ENCODE peak calls at places on chromosomes 6 and 20, in eight cellular contexts. One of them, this sample, is unnamed.
A peak's percentile ranks its signal among the peaks of the same experiment; 100 is the strongest.

GRCh38 chr20:58075565-58075964 is 152.9 kb downstream of the ANKRD60 start:
- DNase-seq in neural progenitor cell: no peak
- DNase-seq in dermis microvascular lymphatic vessel endothelial cell: no peak
- DNase-seq in ELR: no peak
- DNase-seq in HT1080: no peak
- DNase-seq in HEK293T: no peak
- DNase-seq in B cell: no peak
- DNase-seq in kidney tubule cell: no peak
- DNase-seq in this sample: no peak

GRCh38 chr6:149166747-149167146 is 150.8 kb upstream of the TAB2 start:
- DNase-seq in HEK293T: no peak
- DNase-seq in B cell: no peak
- DNase-seq in ELR: no peak
- DNase-seq in neural progenitor cell: no peak
- DNase-seq in kidney tubule cell: peak; percentile 7
- DNase-seq in HT1080: peak; percentile 22
- DNase-seq in dermis microvascular lymphatic vessel endothelial cell: no peak
- DNase-seq in this sample: no peak

GRCh38 chr6:117534974-117535373 is 52.5 kb downstream of the DCBLD1 start:
- DNase-seq in neural progenitor cell: no peak
- DNase-seq in ELR: no peak
- DNase-seq in HEK293T: no peak
- DNase-seq in dermis microvascular lymphatic vessel endothelial cell: no peak
- DNase-seq in B cell: no peak
- DNase-seq in kidney tubule cell: no peak
- DNase-seq in HT1080: no peak
- DNase-seq in this sample: no peak

GRCh38 chr6:138526822-138527235 is 27.5 kb upstream of the NHSL1 start:
- DNase-seq in B cell: no peak
- DNase-seq in ELR: no peak
- DNase-seq in dermis microvascular lymphatic vessel endothelial cell: no peak
- DNase-seq in neural progenitor cell: peak; percentile 69
- DNase-seq in HT1080: no peak
- DNase-seq in kidney tubule cell: no peak
- DNase-seq in HEK293T: no peak
- DNase-seq in this sample: no peak

GRCh38 chr6:135181333-135182119 is 418 bp downstream of the MYB start:
- DNase-seq in HEK293T: peak; percentile 33
- DNase-seq in B cell: peak; percentile 41
- DNase-seq in neural progenitor cell: peak; percentile 48
- DNase-seq in dermis microvascular lymphatic vessel endothelial cell: no peak
- DNase-seq in kidney tubule cell: peak; percentile 8
- DNase-seq in ELR: peak; percentile 45
- DNase-seq in HT1080: peak; percentile 12
- DNase-seq in this sample: peak; percentile 21

GRCh38 chr6:107192739-107193296 is 77.5 kb upstream of the BEND3 start:
- DNase-seq in neural progenitor cell: no peak
- DNase-seq in kidney tubule cell: no peak
- DNase-seq in ELR: no peak
- DNase-seq in HT1080: no peak
- DNase-seq in B cell: no peak
- DNase-seq in HEK293T: no peak
- DNase-seq in dermis microvascular lymphatic vessel endothelial cell: no peak
- DNase-seq in this sample: no peak

GRCh38 chr6:149318581-149319286 is 1.2 kb downstream of the TAB2 start:
- DNase-seq in ELR: peak; percentile 35
- DNase-seq in HEK293T: no peak
- DNase-seq in kidney tubule cell: peak; percentile 27
- DNase-seq in dermis microvascular lymphatic vessel endothelial cell: no peak
- DNase-seq in neural progenitor cell: peak; percentile 38
- DNase-seq in B cell: peak; percentile 25
- DNase-seq in HT1080: peak; percentile 23
- DNase-seq in this sample: peak; percentile 32

GRCh38 chr6:142746524-142746923 is 198.5 kb downstream of the HIVEP2 start:
- DNase-seq in ELR: peak; percentile 63
- DNase-seq in HEK293T: peak; percentile 38
- DNase-seq in neural progenitor cell: peak; percentile 71
- DNase-seq in B cell: peak; percentile 36
- DNase-seq in dermis microvascular lymphatic vessel endothelial cell: no peak
- DNase-seq in kidney tubule cell: no peak
- DNase-seq in HT1080: peak; percentile 39
- DNase-seq in this sample: peak; percentile 39

GRCh38 chr20:8315639-8316573 is 183.8 kb downstream of the PLCB1 start:
- DNase-seq in kidney tubule cell: no peak
- DNase-seq in HEK293T: no peak
- DNase-seq in HT1080: no peak
- DNase-seq in neural progenitor cell: no peak
- DNase-seq in ELR: no peak
- DNase-seq in dermis microvascular lymphatic vessel endothelial cell: no peak
- DNase-seq in B cell: no peak
- DNase-seq in this sample: no peak

GRCh38 chr6:46777476-46778346 is 15.5 kb upstream of the MEP1A start:
- DNase-seq in neural progenitor cell: no peak
- DNase-seq in dermis microvascular lymphatic vessel endothelial cell: no peak
- DNase-seq in B cell: no peak
- DNase-seq in ELR: no peak
- DNase-seq in kidney tubule cell: no peak
- DNase-seq in HT1080: no peak
- DNase-seq in HEK293T: no peak
- DNase-seq in this sample: no peak

This sample was measured in RKO.